ENCODE peak calls at places on chromosomes 12 and 14, in nine cellular contexts. One of them, this sample, is unnamed.
A peak's percentile ranks its signal among the peaks of the same experiment; 100 is the strongest.

GRCh38 chr12:63802012-63802608 is 22.4 kb downstream of the RXYLT1 start:
- DNase-seq in GM13976: no peak
- DNase-seq in HFFc6: peak; percentile 29
- DNase-seq in HEK293T: peak; percentile 28
- DNase-seq in iris pigment epithelial cell: peak; percentile 21
- DNase-seq in ELF-1: no peak
- DNase-seq in T1000: no peak
- DNase-seq in NCI-H460: peak; percentile 36
- DNase-seq in CD4-positive, alpha-beta memory T cell: peak; percentile 22
- DNase-seq in this sample: peak; percentile 55

GRCh38 chr12:203462-204260 is 10.3 kb downstream of the SLC6A12 start:
- DNase-seq in iris pigment epithelial cell: no peak
- DNase-seq in NCI-H460: peak; percentile 12
- DNase-seq in CD4-positive, alpha-beta memory T cell: no peak
- DNase-seq in GM13976: no peak
- DNase-seq in T1000: no peak
- DNase-seq in HFFc6: no peak
- DNase-seq in ELF-1: no peak
- DNase-seq in HEK293T: peak; percentile 62
- DNase-seq in this sample: peak; percentile 38

GRCh38 chr12:39619660-39620433 is at the start of gene ABCD2:
- DNase-seq in T1000: peak; percentile 66
- DNase-seq in GM13976: peak; percentile 54
- DNase-seq in HEK293T: peak; percentile 68
- DNase-seq in HFFc6: peak; percentile 68
- DNase-seq in ELF-1: peak; percentile 81
- DNase-seq in NCI-H460: peak; percentile 24
- DNase-seq in CD4-positive, alpha-beta memory T cell: peak; percentile 86
- DNase-seq in iris pigment epithelial cell: peak; percentile 90
- DNase-seq in this sample: peak; percentile 96

GRCh38 chr12:113127791-113128199 is 7.8 kb downstream of the RASAL1 start:
- DNase-seq in ELF-1: no peak
- DNase-seq in T1000: no peak
- DNase-seq in NCI-H460: no peak
- DNase-seq in HEK293T: no peak
- DNase-seq in CD4-positive, alpha-beta memory T cell: no peak
- DNase-seq in GM13976: no peak
- DNase-seq in iris pigment epithelial cell: no peak
- DNase-seq in HFFc6: no peak
- DNase-seq in this sample: no peak

GRCh38 chr14:23053426-23053825 is 3.9 kb downstream of the CDH24 start:
- DNase-seq in iris pigment epithelial cell: no peak
- DNase-seq in HEK293T: no peak
- DNase-seq in ELF-1: no peak
- DNase-seq in CD4-positive, alpha-beta memory T cell: no peak
- DNase-seq in T1000: no peak
- DNase-seq in HFFc6: no peak
- DNase-seq in NCI-H460: no peak
- DNase-seq in GM13976: no peak
- DNase-seq in this sample: no peak

GRCh38 chr12:119601877-119602536 is 8.4 kb downstream of the TMEM233 start:
- DNase-seq in CD4-positive, alpha-beta memory T cell: no peak
- DNase-seq in NCI-H460: no peak
- DNase-seq in ELF-1: no peak
- DNase-seq in iris pigment epithelial cell: no peak
- DNase-seq in HFFc6: no peak
- DNase-seq in T1000: no peak
- DNase-seq in GM13976: no peak
- DNase-seq in HEK293T: no peak
- DNase-seq in this sample: no peak

GRCh38 chr14:54189358-54190354 is 207.2 kb upstream of the CDKN3 start:
- DNase-seq in CD4-positive, alpha-beta memory T cell: no peak
- DNase-seq in HEK293T: no peak
- DNase-seq in ELF-1: no peak
- DNase-seq in HFFc6: peak; percentile 83
- DNase-seq in GM13976: no peak
- DNase-seq in NCI-H460: peak; percentile 55
- DNase-seq in T1000: no peak
- DNase-seq in iris pigment epithelial cell: peak; percentile 80
- DNase-seq in this sample: no peak

GRCh38 chr14:61271552-61271951 is 9.6 kb downstream of the TMEM30B start:
- DNase-seq in HFFc6: no peak
- DNase-seq in iris pigment epithelial cell: no peak
- DNase-seq in NCI-H460: no peak
- DNase-seq in GM13976: no peak
- DNase-seq in CD4-positive, alpha-beta memory T cell: no peak
- DNase-seq in ELF-1: no peak
- DNase-seq in T1000: no peak
- DNase-seq in HEK293T: no peak
- DNase-seq in this sample: no peak

GRCh38 chr12:59005195-59005961 is 85.1 kb upstream of the LRIG3 start:
- DNase-seq in GM13976: no peak
- DNase-seq in ELF-1: no peak
- DNase-seq in iris pigment epithelial cell: peak; percentile 22
- DNase-seq in T1000: no peak
- DNase-seq in CD4-positive, alpha-beta memory T cell: no peak
- DNase-seq in NCI-H460: no peak
- DNase-seq in HEK293T: no peak
- DNase-seq in HFFc6: no peak
- DNase-seq in this sample: no peak

GRCh38 chr12:76669981-76670380 is 93.9 kb upstream of the ZDHHC17 start:
- DNase-seq in GM13976: no peak
- DNase-seq in ELF-1: no peak
- DNase-seq in T1000: no peak
- DNase-seq in NCI-H460: no peak
- DNase-seq in HFFc6: no peak
- DNase-seq in CD4-positive, alpha-beta memory T cell: no peak
- DNase-seq in HEK293T: no peak
- DNase-seq in iris pigment epithelial cell: no peak
- DNase-seq in this sample: no peak

GRCh38 chr14:79584679-79585078 is 626.6 kb downstream of the DIO2 start:
- DNase-seq in GM13976: no peak
- DNase-seq in HEK293T: no peak
- DNase-seq in NCI-H460: peak; percentile 88
- DNase-seq in iris pigment epithelial cell: peak; percentile 95
- DNase-seq in T1000: peak; percentile 29
- DNase-seq in ELF-1: no peak
- DNase-seq in CD4-positive, alpha-beta memory T cell: no peak
- DNase-seq in HFFc6: peak; percentile 85
- DNase-seq in this sample: peak; percentile 40

GRCh38 chr14:60125918-60126317 is 34.2 kb downstream of the PCNX4 start:
- DNase-seq in GM13976: no peak
- DNase-seq in ELF-1: no peak
- DNase-seq in CD4-positive, alpha-beta memory T cell: no peak
- DNase-seq in NCI-H460: no peak
- DNase-seq in T1000: no peak
- DNase-seq in iris pigment epithelial cell: peak; percentile 28
- DNase-seq in HEK293T: no peak
- DNase-seq in HFFc6: peak; percentile 5
- DNase-seq in this sample: no peak

This sample was measured in cerebellar cortex.